ENCODE peak calls at places on chromosomes 13 and 19, in seven cellular contexts. One of them, this sample, is unnamed. For H3K4me1, the result is how much of the 10 kb centered on the place peaks cover.

GRCh38 chr13:29161653-29162052 is 341.5 kb downstream of the MTUS2 start:
- DNase-seq in OCI-LY7: no peak
- DNase-seq in CD4-positive, CD25-positive, alpha-beta regulatory T cell: no peak
- DNase-seq in tibial artery: no peak
- DNase-seq in stomach: no peak
- DNase-seq in CD8-positive, alpha-beta memory T cell: no peak
- DNase-seq in IMR-90: no peak
- DNase-seq in this sample: no peak

GRCh38 chr19:33133438-33134031 is 1.6 kb downstream of the WDR88 start:
- DNase-seq in CD4-positive, CD25-positive, alpha-beta regulatory T cell: no peak
- DNase-seq in OCI-LY7: no peak
- DNase-seq in IMR-90: no peak
- DNase-seq in tibial artery: no peak
- DNase-seq in stomach: no peak
- DNase-seq in CD8-positive, alpha-beta memory T cell: no peak
- DNase-seq in this sample: no peak

GRCh38 chr19:50658438-50659317 is 9.4 kb downstream of the C19orf81 start:
- DNase-seq in CD4-positive, CD25-positive, alpha-beta regulatory T cell: peak
- DNase-seq in IMR-90: peak
- DNase-seq in OCI-LY7: peak
- DNase-seq in CD8-positive, alpha-beta memory T cell: peak
- DNase-seq in tibial artery: peak
- DNase-seq in stomach: peak
- DNase-seq in this sample: no peak

GRCh38 chr13:39815345-39816111 is 160.1 kb downstream of the COG6 start:
- DNase-seq in CD4-positive, CD25-positive, alpha-beta regulatory T cell: no peak
- DNase-seq in IMR-90: no peak
- DNase-seq in stomach: no peak
- DNase-seq in CD8-positive, alpha-beta memory T cell: no peak
- DNase-seq in OCI-LY7: no peak
- DNase-seq in tibial artery: no peak
- DNase-seq in this sample: no peak

GRCh38 chr19:33280351-33280921 is 21.9 kb downstream of the CEBPA start:
- DNase-seq in CD8-positive, alpha-beta memory T cell: no peak
- DNase-seq in IMR-90: no peak
- DNase-seq in tibial artery: no peak
- DNase-seq in CD4-positive, CD25-positive, alpha-beta regulatory T cell: no peak
- DNase-seq in stomach: no peak
- DNase-seq in OCI-LY7: no peak
- DNase-seq in this sample: no peak

GRCh38 chr19:52566588-52566987 is 3.5 kb upstream of the ZNF701 start:
- DNase-seq in OCI-LY7: no peak
- DNase-seq in CD8-positive, alpha-beta memory T cell: no peak
- DNase-seq in tibial artery: no peak
- DNase-seq in stomach: no peak
- DNase-seq in IMR-90: peak
- DNase-seq in CD4-positive, CD25-positive, alpha-beta regulatory T cell: no peak
- DNase-seq in this sample: no peak

GRCh38 chr13:93473441-93474270 is 247.0 kb downstream of the GPC6 start:
- DNase-seq in tibial artery: no peak
- DNase-seq in CD4-positive, CD25-positive, alpha-beta regulatory T cell: no peak
- DNase-seq in IMR-90: peak
- DNase-seq in OCI-LY7: no peak
- DNase-seq in CD8-positive, alpha-beta memory T cell: no peak
- DNase-seq in stomach: no peak
- DNase-seq in this sample: no peak

GRCh38 chr19:54460230-54461005 is 3.2 kb downstream of the LENG9 start:
- DNase-seq in CD4-positive, CD25-positive, alpha-beta regulatory T cell: no peak
- DNase-seq in tibial artery: no peak
- DNase-seq in stomach: no peak
- DNase-seq in CD8-positive, alpha-beta memory T cell: no peak
- DNase-seq in OCI-LY7: no peak
- DNase-seq in IMR-90: no peak
- DNase-seq in this sample: no peak

GRCh38 chr13:81487151-81487550 is 1146.2 kb upstream of the SPRY2 start:
- DNase-seq in IMR-90: no peak
- DNase-seq in CD8-positive, alpha-beta memory T cell: no peak
- DNase-seq in stomach: no peak
- DNase-seq in tibial artery: no peak
- DNase-seq in CD4-positive, CD25-positive, alpha-beta regulatory T cell: no peak
- DNase-seq in OCI-LY7: no peak
- DNase-seq in this sample: no peak

GRCh38 chr13:99467764-99468163 is 33.5 kb upstream of the TM9SF2 start:
- DNase-seq in CD4-positive, CD25-positive, alpha-beta regulatory T cell: no peak
- DNase-seq in tibial artery: no peak
- DNase-seq in IMR-90: peak
- DNase-seq in CD8-positive, alpha-beta memory T cell: no peak
- DNase-seq in OCI-LY7: no peak
- DNase-seq in stomach: no peak
- DNase-seq in this sample: no peak

GRCh38 chr13:49371943-49372636 is 71.8 kb downstream of the CAB39L start:
- DNase-seq in CD8-positive, alpha-beta memory T cell: peak
- DNase-seq in tibial artery: no peak
- DNase-seq in OCI-LY7: peak
- DNase-seq in IMR-90: no peak
- DNase-seq in CD4-positive, CD25-positive, alpha-beta regulatory T cell: no peak
- DNase-seq in stomach: no peak
- DNase-seq in this sample: peak

GRCh38 chr13:90402613-90403012 is 944.9 kb upstream of the MIR17HG start:
- DNase-seq in IMR-90: no peak
- DNase-seq in CD4-positive, CD25-positive, alpha-beta regulatory T cell: no peak
- DNase-seq in OCI-LY7: no peak
- DNase-seq in stomach: no peak
- DNase-seq in tibial artery: no peak
- DNase-seq in CD8-positive, alpha-beta memory T cell: no peak
- DNase-seq in this sample: no peak

GRCh38 chr13:36725936-36726335 is 52.1 kb downstream of the SERTM1 start:
- DNase-seq in CD8-positive, alpha-beta memory T cell: no peak
- DNase-seq in tibial artery: no peak
- DNase-seq in stomach: no peak
- DNase-seq in CD4-positive, CD25-positive, alpha-beta regulatory T cell: no peak
- DNase-seq in IMR-90: no peak
- DNase-seq in OCI-LY7: no peak
- DNase-seq in this sample: no peak

GRCh38 chr13:39144941-39145533 is 106.8 kb downstream of the NHLRC3 start:
- DNase-seq in tibial artery: peak
- DNase-seq in CD8-positive, alpha-beta memory T cell: no peak
- DNase-seq in stomach: peak
- DNase-seq in IMR-90: peak
- DNase-seq in CD4-positive, CD25-positive, alpha-beta regulatory T cell: no peak
- DNase-seq in OCI-LY7: peak
- DNase-seq in this sample: no peak

GRCh38 chr19:38434549-38435051 is 1.1 kb downstream of the RYR1 start:
- DNase-seq in IMR-90: no peak
- DNase-seq in CD8-positive, alpha-beta memory T cell: no peak
- DNase-seq in stomach: no peak
- DNase-seq in CD4-positive, CD25-positive, alpha-beta regulatory T cell: no peak
- DNase-seq in OCI-LY7: no peak
- DNase-seq in tibial artery: peak
- DNase-seq in this sample: no peak

GRCh38 chr13:41019027-41019487 is at the start of gene ELF1:
- DNase-seq in CD8-positive, alpha-beta memory T cell: peak
- DNase-seq in CD4-positive, CD25-positive, alpha-beta regulatory T cell: peak
- DNase-seq in IMR-90: peak
- DNase-seq in OCI-LY7: peak
- DNase-seq in tibial artery: peak
- DNase-seq in stomach: peak
- DNase-seq in this sample: peak

GRCh38 chr19:17109962-17110598 is 34.5 kb downstream of the MYO9B start:
- DNase-seq in CD4-positive, CD25-positive, alpha-beta regulatory T cell: no peak
- DNase-seq in CD8-positive, alpha-beta memory T cell: peak
- DNase-seq in stomach: peak
- DNase-seq in tibial artery: peak
- DNase-seq in IMR-90: no peak
- DNase-seq in OCI-LY7: no peak
- DNase-seq in this sample: no peak

GRCh38 chr19:17105548-17105947 is 30.0 kb downstream of the MYO9B start:
- DNase-seq in tibial artery: no peak
- DNase-seq in CD4-positive, CD25-positive, alpha-beta regulatory T cell: no peak
- DNase-seq in stomach: no peak
- DNase-seq in IMR-90: no peak
- DNase-seq in OCI-LY7: peak
- DNase-seq in CD8-positive, alpha-beta memory T cell: no peak
- DNase-seq in this sample: no peak

GRCh38 chr19:17109300-17109699 is 33.7 kb downstream of the MYO9B start:
- DNase-seq in stomach: no peak
- DNase-seq in IMR-90: no peak
- DNase-seq in CD4-positive, CD25-positive, alpha-beta regulatory T cell: no peak
- DNase-seq in CD8-positive, alpha-beta memory T cell: no peak
- DNase-seq in OCI-LY7: no peak
- DNase-seq in tibial artery: no peak
- DNase-seq in this sample: no peak

GRCh38 chr19:17108453-17108784 is 32.8 kb downstream of the MYO9B start:
- DNase-seq in stomach: no peak
- DNase-seq in IMR-90: no peak
- DNase-seq in CD8-positive, alpha-beta memory T cell: no peak
- DNase-seq in CD4-positive, CD25-positive, alpha-beta regulatory T cell: no peak
- DNase-seq in OCI-LY7: no peak
- DNase-seq in tibial artery: no peak
- DNase-seq in this sample: no peak

DNA sequence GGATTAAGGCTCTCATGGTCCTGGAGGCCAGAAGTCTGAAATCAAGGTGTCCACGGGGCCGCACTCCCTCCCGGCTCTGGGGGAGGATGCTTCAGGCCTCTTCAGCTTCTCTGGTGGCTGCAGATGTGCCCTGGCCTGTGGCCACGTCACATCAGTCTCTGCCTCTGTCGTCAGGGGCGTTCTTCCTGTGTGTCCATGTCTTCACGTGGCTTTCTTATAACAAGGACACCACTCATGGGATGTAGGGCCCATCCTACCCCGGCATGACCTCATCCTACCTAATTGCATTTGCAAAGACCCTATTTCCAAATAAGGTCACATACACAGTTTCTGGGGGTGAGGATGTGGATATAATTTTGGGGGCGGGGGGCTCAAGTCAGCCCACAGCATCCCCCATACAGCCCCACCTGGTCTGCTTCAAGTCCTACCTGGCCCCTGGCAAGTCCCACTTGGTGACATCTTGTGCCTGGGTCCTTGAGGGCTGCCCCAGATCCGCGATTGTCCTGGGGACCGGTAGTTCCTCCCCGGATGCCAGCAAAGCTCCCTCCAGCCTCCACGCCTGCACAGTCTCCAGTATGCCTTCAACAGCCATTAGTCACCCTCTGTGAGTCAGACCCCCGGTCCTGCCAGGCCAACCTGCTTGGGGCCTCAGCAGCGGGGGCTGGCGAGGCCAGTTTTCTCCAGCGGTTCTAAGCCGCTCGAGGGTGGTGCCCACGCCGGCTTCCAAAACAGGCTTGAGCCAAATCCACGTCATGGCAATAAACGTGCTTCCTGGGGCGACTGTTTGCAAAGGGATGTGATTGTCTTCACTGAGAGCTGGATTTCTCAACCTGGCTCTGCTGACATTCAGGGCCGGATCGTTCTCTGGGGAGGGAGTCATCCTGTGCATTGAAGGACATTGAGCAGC is 32.2 kb downstream of the MYO9B start:
- DNase-seq in IMR-90: peak
- DNase-seq in stomach: peak
- DNase-seq in CD8-positive, alpha-beta memory T cell: no peak
- DNase-seq in tibial artery: peak
- DNase-seq in OCI-LY7: no peak
- DNase-seq in CD4-positive, CD25-positive, alpha-beta regulatory T cell: no peak
- DNase-seq in this sample: no peak
- H3K4me3 ChIP-seq in IMR-90: no peak
- H3K4me3 ChIP-seq in stomach: no peak
- H3K4me3 ChIP-seq in CD8-positive, alpha-beta memory T cell: no peak
- H3K4me3 ChIP-seq in tibial artery: peak
- H3K4me3 ChIP-seq in OCI-LY7: no peak
- H3K4me3 ChIP-seq in CD4-positive, CD25-positive, alpha-beta regulatory T cell: no peak
- H3K4me3 ChIP-seq in this sample: no peak

DNA sequence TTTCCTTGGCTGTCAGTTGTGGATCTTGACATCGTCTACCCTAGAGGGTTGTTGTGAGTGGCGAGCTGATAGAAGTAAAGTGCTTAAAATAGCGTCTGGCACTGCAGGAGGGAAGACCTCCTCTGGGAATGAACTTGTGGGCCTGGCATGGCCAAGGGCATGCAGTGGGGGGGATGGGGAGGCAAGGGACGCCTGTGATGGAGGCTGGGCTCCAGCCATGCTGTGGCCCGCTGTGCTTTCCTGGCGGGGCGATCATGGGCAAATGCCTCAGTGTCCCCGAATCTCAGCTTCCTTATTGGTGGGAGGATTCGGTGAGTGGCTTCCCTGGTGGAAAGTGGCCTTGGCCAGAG is 10.7 kb downstream of the CARM1 start:
- DNase-seq in CD8-positive, alpha-beta memory T cell: no peak
- DNase-seq in OCI-LY7: no peak
- DNase-seq in CD4-positive, CD25-positive, alpha-beta regulatory T cell: no peak
- DNase-seq in stomach: no peak
- DNase-seq in tibial artery: no peak
- DNase-seq in IMR-90: no peak
- DNase-seq in this sample: no peak
- H3K4me1 ChIP-seq in CD8-positive, alpha-beta memory T cell: under half
- H3K4me1 ChIP-seq in OCI-LY7: half or more
- H3K4me1 ChIP-seq in CD4-positive, CD25-positive, alpha-beta regulatory T cell: under half
- H3K4me1 ChIP-seq in stomach: half or more
- H3K4me1 ChIP-seq in tibial artery: under half
- H3K4me1 ChIP-seq in IMR-90: under half
- H3K4me1 ChIP-seq in this sample: under half

GRCh38 chr19:6499052-6499790 is 2.9 kb downstream of the TUBB4A start:
- DNase-seq in IMR-90: no peak
- DNase-seq in CD8-positive, alpha-beta memory T cell: no peak
- DNase-seq in tibial artery: no peak
- DNase-seq in stomach: no peak
- DNase-seq in OCI-LY7: no peak
- DNase-seq in CD4-positive, CD25-positive, alpha-beta regulatory T cell: no peak
- DNase-seq in this sample: no peak

GRCh38 chr19:6503407-6504201 is 1.5 kb upstream of the TUBB4A start:
- DNase-seq in CD8-positive, alpha-beta memory T cell: no peak
- DNase-seq in CD4-positive, CD25-positive, alpha-beta regulatory T cell: no peak
- DNase-seq in OCI-LY7: no peak
- DNase-seq in IMR-90: no peak
- DNase-seq in stomach: no peak
- DNase-seq in tibial artery: no peak
- DNase-seq in this sample: no peak

GRCh38 chr19:6501740-6502648 is at the start of gene TUBB4A:
- DNase-seq in CD4-positive, CD25-positive, alpha-beta regulatory T cell: no peak
- DNase-seq in IMR-90: no peak
- DNase-seq in CD8-positive, alpha-beta memory T cell: peak
- DNase-seq in tibial artery: no peak
- DNase-seq in OCI-LY7: peak
- DNase-seq in stomach: no peak
- DNase-seq in this sample: no peak

GRCh38 chr19:6498294-6499036 is 3.6 kb downstream of the TUBB4A start:
- DNase-seq in CD8-positive, alpha-beta memory T cell: no peak
- DNase-seq in tibial artery: no peak
- DNase-seq in CD4-positive, CD25-positive, alpha-beta regulatory T cell: no peak
- DNase-seq in OCI-LY7: no peak
- DNase-seq in IMR-90: no peak
- DNase-seq in stomach: no peak
- DNase-seq in this sample: no peak

GRCh38 chr19:6500837-6501739 is 1.0 kb downstream of the TUBB4A start:
- DNase-seq in OCI-LY7: no peak
- DNase-seq in stomach: no peak
- DNase-seq in IMR-90: no peak
- DNase-seq in CD8-positive, alpha-beta memory T cell: no peak
- DNase-seq in tibial artery: no peak
- DNase-seq in CD4-positive, CD25-positive, alpha-beta regulatory T cell: no peak
- DNase-seq in this sample: no peak
- H3K4me3 ChIP-seq in OCI-LY7: peak
- H3K4me3 ChIP-seq in stomach: peak
- H3K4me3 ChIP-seq in IMR-90: no peak
- H3K4me3 ChIP-seq in CD8-positive, alpha-beta memory T cell: peak
- H3K4me3 ChIP-seq in tibial artery: no peak
- H3K4me3 ChIP-seq in CD4-positive, CD25-positive, alpha-beta regulatory T cell: no peak
- H3K4me3 ChIP-seq in this sample: no peak

GRCh38 chr19:31908486-31909255 is 436.7 kb upstream of the ZNF507 start:
- DNase-seq in tibial artery: no peak
- DNase-seq in OCI-LY7: no peak
- DNase-seq in stomach: no peak
- DNase-seq in IMR-90: no peak
- DNase-seq in CD8-positive, alpha-beta memory T cell: no peak
- DNase-seq in CD4-positive, CD25-positive, alpha-beta regulatory T cell: no peak
- DNase-seq in this sample: no peak
- H3K4me1 ChIP-seq in tibial artery: under half
- H3K4me1 ChIP-seq in OCI-LY7: under half
- H3K4me1 ChIP-seq in stomach: under half
- H3K4me1 ChIP-seq in IMR-90: under half
- H3K4me1 ChIP-seq in CD8-positive, alpha-beta memory T cell: under half
- H3K4me1 ChIP-seq in CD4-positive, CD25-positive, alpha-beta regulatory T cell: under half
- H3K4me1 ChIP-seq in this sample: under half